ENCODE peak calls at places on chromosomes 12 and 14, in nine cellular contexts. One of them, this sample, is unnamed.

GRCh38 chr12:68119724-68120211 is 39.8 kb downstream of the IFNG start:
- DNase-seq in fibroblast of lung: peak; percentile 6
- DNase-seq in transverse colon: no peak
- DNase-seq in choroid plexus epithelial cell: no peak
- DNase-seq in HCT116: no peak
- DNase-seq in IMR-90: no peak
- DNase-seq in fibroblast of mammary gland: no peak
- DNase-seq in bronchial epithelial cell: peak; percentile 54
- DNase-seq in HL-60: no peak
- DNase-seq in this sample: no peak

GRCh38 chr12:12230275-12230674 is 36.6 kb downstream of the LRP6 start:
- DNase-seq in fibroblast of lung: no peak
- DNase-seq in transverse colon: no peak
- DNase-seq in choroid plexus epithelial cell: no peak
- DNase-seq in HCT116: no peak
- DNase-seq in IMR-90: no peak
- DNase-seq in fibroblast of mammary gland: no peak
- DNase-seq in bronchial epithelial cell: no peak
- DNase-seq in HL-60: no peak
- DNase-seq in this sample: no peak

GRCh38 chr12:125145196-125145595 is 80.0 kb downstream of the AACS start:
- DNase-seq in fibroblast of lung: no peak
- DNase-seq in transverse colon: no peak
- DNase-seq in choroid plexus epithelial cell: no peak
- DNase-seq in HCT116: no peak
- DNase-seq in IMR-90: no peak
- DNase-seq in fibroblast of mammary gland: peak; percentile 84
- DNase-seq in bronchial epithelial cell: no peak
- DNase-seq in HL-60: no peak
- DNase-seq in this sample: no peak

GRCh38 chr12:27460471-27460978 is 14.0 kb downstream of the SMCO2 start:
- DNase-seq in fibroblast of lung: peak; percentile 56
- DNase-seq in transverse colon: peak; percentile 19
- DNase-seq in choroid plexus epithelial cell: peak; percentile 39
- DNase-seq in HCT116: no peak
- DNase-seq in IMR-90: peak; percentile 38
- DNase-seq in fibroblast of mammary gland: peak; percentile 37
- DNase-seq in bronchial epithelial cell: peak; percentile 87
- DNase-seq in HL-60: no peak
- DNase-seq in this sample: peak; percentile 84

GRCh38 chr12:27779416-27779815 is 617 bp upstream of the KLHL42 start:
- DNase-seq in fibroblast of lung: peak; percentile 18
- DNase-seq in transverse colon: peak; percentile 14
- DNase-seq in choroid plexus epithelial cell: peak; percentile 9
- DNase-seq in HCT116: no peak
- DNase-seq in IMR-90: no peak
- DNase-seq in fibroblast of mammary gland: peak; percentile 28
- DNase-seq in bronchial epithelial cell: no peak
- DNase-seq in HL-60: no peak
- DNase-seq in this sample: peak; percentile 10

GRCh38 chr12:90026516-90026915 is 317.9 kb upstream of the ATP2B1 start:
- DNase-seq in fibroblast of lung: no peak
- DNase-seq in transverse colon: no peak
- DNase-seq in choroid plexus epithelial cell: no peak
- DNase-seq in HCT116: no peak
- DNase-seq in IMR-90: no peak
- DNase-seq in fibroblast of mammary gland: no peak
- DNase-seq in bronchial epithelial cell: no peak
- DNase-seq in HL-60: no peak
- DNase-seq in this sample: no peak

GRCh38 chr12:22505826-22506225 is 38.5 kb downstream of the C2CD5 start:
- DNase-seq in fibroblast of lung: no peak
- DNase-seq in transverse colon: no peak
- DNase-seq in choroid plexus epithelial cell: no peak
- DNase-seq in HCT116: no peak
- DNase-seq in IMR-90: no peak
- DNase-seq in fibroblast of mammary gland: no peak
- DNase-seq in bronchial epithelial cell: no peak
- DNase-seq in HL-60: no peak
- DNase-seq in this sample: no peak

GRCh38 chr14:84760506-84760905 is 769.4 kb upstream of the FLRT2 start:
- DNase-seq in fibroblast of lung: no peak
- DNase-seq in transverse colon: no peak
- DNase-seq in choroid plexus epithelial cell: no peak
- DNase-seq in HCT116: no peak
- DNase-seq in IMR-90: no peak
- DNase-seq in fibroblast of mammary gland: peak; percentile 1
- DNase-seq in bronchial epithelial cell: no peak
- DNase-seq in HL-60: no peak
- DNase-seq in this sample: no peak

GRCh38 chr14:49982522-49982951 is 89.7 kb downstream of the ARF6 start:
- DNase-seq in fibroblast of lung: peak; percentile 94
- DNase-seq in transverse colon: no peak
- DNase-seq in choroid plexus epithelial cell: peak; percentile 96
- DNase-seq in HCT116: no peak
- DNase-seq in IMR-90: peak; percentile 96
- DNase-seq in fibroblast of mammary gland: peak; percentile 93
- DNase-seq in bronchial epithelial cell: peak; percentile 68
- DNase-seq in HL-60: no peak
- DNase-seq in this sample: peak; percentile 95

GRCh38 chr14:24990773-24991172 is 59.2 kb downstream of the STXBP6 start:
- DNase-seq in fibroblast of lung: no peak
- DNase-seq in transverse colon: no peak
- DNase-seq in choroid plexus epithelial cell: no peak
- DNase-seq in HCT116: no peak
- DNase-seq in IMR-90: no peak
- DNase-seq in fibroblast of mammary gland: no peak
- DNase-seq in bronchial epithelial cell: no peak
- DNase-seq in HL-60: no peak
- DNase-seq in this sample: no peak

GRCh38 chr12:105253882-105254513 is 18.0 kb upstream of the APPL2 start:
- DNase-seq in fibroblast of lung: peak; percentile 79
- DNase-seq in transverse colon: no peak
- DNase-seq in choroid plexus epithelial cell: peak; percentile 56
- DNase-seq in HCT116: no peak
- DNase-seq in IMR-90: peak; percentile 73
- DNase-seq in fibroblast of mammary gland: peak; percentile 77
- DNase-seq in bronchial epithelial cell: peak; percentile 87
- DNase-seq in HL-60: no peak
- DNase-seq in this sample: peak; percentile 68

DNA sequence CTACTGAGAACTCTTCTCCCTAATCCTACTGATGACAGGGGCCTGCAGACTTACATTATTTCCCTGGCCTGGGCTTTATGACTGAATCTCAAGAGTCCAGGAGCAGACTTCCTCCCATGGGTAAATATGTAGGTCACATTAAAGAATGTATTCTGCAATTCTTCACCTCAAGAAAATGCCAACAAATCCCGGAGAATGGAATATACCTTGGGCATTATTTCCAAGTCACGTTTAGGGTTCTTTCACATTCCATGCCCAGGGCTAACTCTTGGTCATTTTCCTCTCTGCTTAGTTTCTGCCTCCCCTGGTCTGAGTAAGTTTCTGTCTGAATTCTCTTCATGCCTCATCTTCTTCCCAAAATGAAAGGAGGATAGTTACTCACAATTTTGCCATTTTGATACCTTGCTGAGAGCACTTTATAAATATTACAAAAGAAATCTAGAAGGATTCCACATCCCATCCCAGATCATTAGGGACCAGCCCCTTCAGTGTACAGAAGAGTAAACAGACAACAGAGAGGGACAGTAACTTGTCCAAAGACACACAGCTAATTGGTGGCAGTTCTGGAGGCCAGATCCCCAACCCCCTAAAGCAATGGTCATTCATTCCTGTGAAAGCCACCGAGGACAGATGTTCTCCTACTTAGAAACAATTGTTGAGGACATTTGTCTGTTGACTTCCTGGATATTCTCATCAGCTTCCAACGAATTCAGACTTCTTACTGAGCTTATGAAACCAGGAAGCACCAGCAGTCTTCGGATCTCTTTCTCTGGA is 605 bp downstream of the PAH start:
- DNase-seq in fibroblast of lung: no peak
- DNase-seq in transverse colon: no peak
- DNase-seq in choroid plexus epithelial cell: no peak
- DNase-seq in HCT116: no peak
- DNase-seq in IMR-90: no peak
- DNase-seq in fibroblast of mammary gland: no peak
- DNase-seq in bronchial epithelial cell: no peak
- DNase-seq in HL-60: no peak
- DNase-seq in this sample: no peak
- H3K4me3 ChIP-seq in fibroblast of lung: no peak overlapping the region
- H3K4me3 ChIP-seq in transverse colon: no peak overlapping the region
- H3K4me3 ChIP-seq in choroid plexus epithelial cell: no peak overlapping the region
- H3K4me3 ChIP-seq in HCT116: peak overlapping the region; percentile 50
- H3K4me3 ChIP-seq in IMR-90: no peak overlapping the region
- H3K4me3 ChIP-seq in fibroblast of mammary gland: no peak overlapping the region
- H3K4me3 ChIP-seq in bronchial epithelial cell: no peak overlapping the region
- H3K4me3 ChIP-seq in HL-60: no peak overlapping the region
- H3K4me3 ChIP-seq in this sample: no peak overlapping the region

DNA sequence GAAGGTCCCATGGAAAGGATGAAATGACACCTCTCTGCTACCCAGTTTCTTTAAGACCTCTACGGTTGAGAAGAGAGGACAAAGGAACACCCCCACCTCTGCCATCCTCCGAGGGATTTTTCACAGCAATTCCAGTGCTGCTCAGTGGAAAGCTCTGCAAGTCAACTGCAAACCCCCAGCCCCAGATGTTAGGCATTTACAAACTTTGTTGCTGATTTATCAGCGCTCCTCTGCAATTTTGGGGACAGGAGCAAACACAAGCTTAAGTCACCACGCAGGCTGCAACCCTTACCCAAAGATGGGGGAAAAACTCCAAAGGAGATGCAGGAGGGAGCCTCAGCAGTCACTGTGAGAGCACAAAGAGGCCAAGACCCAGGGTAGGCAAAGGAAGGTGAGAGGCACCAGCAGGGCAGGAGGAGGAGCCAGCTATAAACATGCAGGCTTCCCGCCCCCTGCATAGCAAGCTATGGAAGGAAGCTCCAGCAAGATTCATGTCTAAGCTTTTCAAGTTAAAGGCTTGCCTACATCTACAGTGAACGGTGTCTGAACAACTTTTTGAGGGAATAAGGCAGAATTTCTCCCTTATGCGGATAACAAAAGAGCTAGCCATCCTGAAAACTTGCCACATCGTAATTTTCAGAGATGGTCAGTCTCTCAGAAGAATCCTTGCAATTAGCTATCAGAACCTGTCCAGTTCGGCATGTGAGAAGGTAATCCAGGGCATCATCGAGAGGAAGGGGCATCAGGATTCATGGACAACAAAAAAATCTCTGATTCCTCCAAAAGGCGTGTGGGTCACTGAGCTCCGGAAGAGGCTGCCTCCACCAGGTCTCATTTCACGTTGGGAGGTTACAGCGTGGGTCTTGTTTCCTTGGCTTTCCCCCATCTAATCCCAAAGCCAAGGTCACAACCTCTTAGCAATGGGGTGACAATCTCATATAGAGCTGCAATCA is 3.9 kb downstream of the CTDSP2 start:
- DNase-seq in fibroblast of lung: no peak
- DNase-seq in transverse colon: peak; percentile 40
- DNase-seq in choroid plexus epithelial cell: peak; percentile 50
- DNase-seq in HCT116: no peak
- DNase-seq in IMR-90: peak; percentile 29
- DNase-seq in fibroblast of mammary gland: no peak
- DNase-seq in bronchial epithelial cell: no peak
- DNase-seq in HL-60: no peak
- DNase-seq in this sample: no peak
- H3K4me3 ChIP-seq in fibroblast of lung: peak overlapping the region; percentile 43
- H3K4me3 ChIP-seq in transverse colon: peak overlapping the region; percentile 2
- H3K4me3 ChIP-seq in choroid plexus epithelial cell: peak overlapping the region; percentile 99
- H3K4me3 ChIP-seq in HCT116: no peak overlapping the region
- H3K4me3 ChIP-seq in IMR-90: peak overlapping the region; percentile 9
- H3K4me3 ChIP-seq in fibroblast of mammary gland: peak overlapping the region; percentile 23
- H3K4me3 ChIP-seq in bronchial epithelial cell: no peak overlapping the region
- H3K4me3 ChIP-seq in HL-60: no peak overlapping the region
- H3K4me3 ChIP-seq in this sample: peak overlapping the region; percentile 98

GRCh38 chr12:86081798-86082197 is 174.4 kb downstream of the MGAT4C start:
- DNase-seq in fibroblast of lung: peak; percentile 1
- DNase-seq in transverse colon: no peak
- DNase-seq in choroid plexus epithelial cell: no peak
- DNase-seq in HCT116: no peak
- DNase-seq in IMR-90: no peak
- DNase-seq in fibroblast of mammary gland: no peak
- DNase-seq in bronchial epithelial cell: no peak
- DNase-seq in HL-60: no peak
- DNase-seq in this sample: no peak
- H3K4me3 ChIP-seq in fibroblast of lung: no peak overlapping the region
- H3K4me3 ChIP-seq in transverse colon: no peak overlapping the region
- H3K4me3 ChIP-seq in choroid plexus epithelial cell: no peak overlapping the region
- H3K4me3 ChIP-seq in HCT116: no peak overlapping the region
- H3K4me3 ChIP-seq in IMR-90: no peak overlapping the region
- H3K4me3 ChIP-seq in fibroblast of mammary gland: no peak overlapping the region
- H3K4me3 ChIP-seq in bronchial epithelial cell: no peak overlapping the region
- H3K4me3 ChIP-seq in HL-60: no peak overlapping the region
- H3K4me3 ChIP-seq in this sample: no peak overlapping the region

GRCh38 chr12:111788178-111788654 is 21.5 kb downstream of the ALDH2 start:
- DNase-seq in fibroblast of lung: no peak
- DNase-seq in transverse colon: no peak
- DNase-seq in choroid plexus epithelial cell: peak; percentile 47
- DNase-seq in HCT116: no peak
- DNase-seq in IMR-90: peak; percentile 55
- DNase-seq in fibroblast of mammary gland: peak; percentile 52
- DNase-seq in bronchial epithelial cell: no peak
- DNase-seq in HL-60: no peak
- DNase-seq in this sample: peak; percentile 86

GRCh38 chr12:111785651-111786050 is 18.9 kb downstream of the ALDH2 start:
- DNase-seq in fibroblast of lung: peak; percentile 52
- DNase-seq in transverse colon: no peak
- DNase-seq in choroid plexus epithelial cell: no peak
- DNase-seq in HCT116: no peak
- DNase-seq in IMR-90: peak; percentile 50
- DNase-seq in fibroblast of mammary gland: peak; percentile 73
- DNase-seq in bronchial epithelial cell: no peak
- DNase-seq in HL-60: no peak
- DNase-seq in this sample: peak; percentile 75

GRCh38 chr12:111791507-111791906 is 24.8 kb downstream of the ALDH2 start:
- DNase-seq in fibroblast of lung: no peak
- DNase-seq in transverse colon: no peak
- DNase-seq in choroid plexus epithelial cell: no peak
- DNase-seq in HCT116: no peak
- DNase-seq in IMR-90: no peak
- DNase-seq in fibroblast of mammary gland: no peak
- DNase-seq in bronchial epithelial cell: no peak
- DNase-seq in HL-60: no peak
- DNase-seq in this sample: no peak

GRCh38 chr12:111792155-111792876 is 25.6 kb downstream of the ALDH2 start:
- DNase-seq in fibroblast of lung: peak; percentile 15
- DNase-seq in transverse colon: peak; percentile 69
- DNase-seq in choroid plexus epithelial cell: no peak
- DNase-seq in HCT116: no peak
- DNase-seq in IMR-90: peak; percentile 41
- DNase-seq in fibroblast of mammary gland: peak; percentile 77
- DNase-seq in bronchial epithelial cell: peak; percentile 28
- DNase-seq in HL-60: no peak
- DNase-seq in this sample: no peak

DNA sequence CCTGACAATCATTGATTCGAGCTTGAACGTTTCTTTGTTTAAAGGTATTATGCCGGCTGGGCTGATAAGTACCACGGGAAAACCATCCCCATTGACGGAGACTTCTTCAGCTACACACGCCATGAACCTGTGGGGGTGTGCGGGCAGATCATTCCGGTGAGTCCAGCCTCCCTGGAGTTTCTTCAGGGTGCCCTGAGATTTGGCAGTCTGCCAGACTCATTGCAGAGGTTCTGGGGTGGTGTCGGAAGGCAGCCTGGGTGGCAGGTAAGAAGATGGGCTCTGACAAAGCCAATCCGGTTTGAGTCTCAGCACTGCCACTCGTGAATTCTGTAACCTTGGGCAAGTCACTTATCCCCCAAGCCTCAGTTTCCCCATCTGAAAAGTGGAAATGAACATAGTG is 23.0 kb downstream of the ALDH2 start:
- DNase-seq in fibroblast of lung: no peak
- DNase-seq in transverse colon: no peak
- DNase-seq in choroid plexus epithelial cell: no peak
- DNase-seq in HCT116: no peak
- DNase-seq in IMR-90: no peak
- DNase-seq in fibroblast of mammary gland: no peak
- DNase-seq in bronchial epithelial cell: no peak
- DNase-seq in HL-60: no peak
- DNase-seq in this sample: no peak
- H3K4me3 ChIP-seq in fibroblast of lung: no peak overlapping the region
- H3K4me3 ChIP-seq in transverse colon: no peak overlapping the region
- H3K4me3 ChIP-seq in choroid plexus epithelial cell: no peak overlapping the region
- H3K4me3 ChIP-seq in HCT116: no peak overlapping the region
- H3K4me3 ChIP-seq in IMR-90: no peak overlapping the region
- H3K4me3 ChIP-seq in fibroblast of mammary gland: no peak overlapping the region
- H3K4me3 ChIP-seq in bronchial epithelial cell: no peak overlapping the region
- H3K4me3 ChIP-seq in HL-60: no peak overlapping the region
- H3K4me3 ChIP-seq in this sample: no peak overlapping the region

This sample was measured in fibroblast of pulmonary artery.